ENCODE peak calls at places on chromosome 14, in five cellular contexts. M is PC-3; J is aorta; L is CD4-positive, CD25-positive, alpha-beta regulatory T cell; U is stomach. K is an unnamed sample.

GRCh38 chr14:70697681-70698080 is 56.0 kb downstream of the TTC9 start:
- DNase-seq in M (peak; percentile 85), J (no peak), L (no peak), U (no peak), K (no peak)

GRCh38 chr14:54503476-54503875 is 6.2 kb upstream of the CGRRF1 start:
- DNase-seq in M (peak; percentile 88), J (no peak), L (no peak), U (no peak), K (no peak)

GRCh38 chr14:96117101-96117897 is 78.1 kb downstream of the C14orf132 start:
- DNase-seq in M (peak; percentile 14), J (no peak), L (no peak), U (no peak), K (no peak)

GRCh38 chr14:94021001-94021400 is 5.1 kb upstream of the OTUB2 start:
- DNase-seq in M (peak; percentile 54), J (no peak), L (no peak), U (no peak), K (no peak)

GRCh38 chr14:52862652-52863338 is 71.4 kb upstream of the GNPNAT1 start:
- DNase-seq in M (no peak), J (no peak), L (no peak), U (no peak), K (no peak)

GRCh38 chr14:70622111-70622712 is 19.5 kb upstream of the TTC9 start:
- DNase-seq in M (peak; percentile 82), J (no peak), L (peak; percentile 64), U (peak; percentile 66), K (no peak)

GRCh38 chr14:21987937-21988336 is 314.3 kb upstream of the OR4E1 start:
- DNase-seq in M (peak; percentile 75), J (no peak), L (peak; percentile 58), U (no peak), K (no peak)

GRCh38 chr14:97618401-97618800 is 821.2 kb downstream of the VRK1 start:
- DNase-seq in M (no peak), J (no peak), L (no peak), U (no peak), K (no peak)

GRCh38 chr14:49460647-49461046 is 125.5 kb downstream of the RPS29 start:
- DNase-seq in M (peak; percentile 19), J (no peak), L (no peak), U (no peak), K (no peak)

GRCh38 chr14:67609642-67610310 is 9.7 kb upstream of the PIGH start:
- DNase-seq in M (no peak), J (no peak), L (no peak), U (no peak), K (no peak)

GRCh38 chr14:65639216-65639615 is 226.7 kb downstream of the FUT8 start:
- DNase-seq in M (peak; percentile 59), J (no peak), L (no peak), U (no peak), K (no peak)

GRCh38 chr14:69711065-69711464 is 55.9 kb upstream of the SRSF5 start:
- DNase-seq in M (no peak), J (peak; percentile 64), L (no peak), U (no peak), K (peak; percentile 68)

GRCh38 chr14:78446807-78447206 is 276.6 kb downstream of the NRXN3 start:
- DNase-seq in M (no peak), J (no peak), L (no peak), U (no peak), K (no peak)
- H3K9me3 ChIP-seq in M (no peaks in the 10 kb centered on the region), J (no peaks in the 10 kb centered on the region), L (no peaks in the 10 kb centered on the region), U (no peaks in the 10 kb centered on the region), K (no peaks in the 10 kb centered on the region)

GRCh38 chr14:19729763-19730162 is 13.6 kb upstream of the OR4Q3 start:
- DNase-seq in M (no peak), J (no peak), L (no peak), U (no peak), K (no peak)

GRCh38 chr14:19729359-19729758 is 14.0 kb upstream of the OR4Q3 start:
- DNase-seq in M (no peak), J (no peak), L (no peak), U (no peak), K (no peak)
- H3K9me3 ChIP-seq in M (peaks cover 29% of the 10 kb centered on the region), J (peaks cover 8% of the 10 kb centered on the region), L (no peaks in the 10 kb centered on the region), U (no peaks in the 10 kb centered on the region), K (peaks cover 17% of the 10 kb centered on the region)

GRCh38 chr14:29710015-29710414 is 217.6 kb downstream of the PRKD1 start:
- DNase-seq in M (peak; percentile 22), J (no peak), L (no peak), U (no peak), K (no peak)
- H3K9me3 ChIP-seq in M (no peaks in the 10 kb centered on the region), J (no peaks in the 10 kb centered on the region), L (no peaks in the 10 kb centered on the region), U (no peaks in the 10 kb centered on the region), K (no peaks in the 10 kb centered on the region)

GRCh38 chr14:104135904-104136471 is 2.4 kb upstream of the KIF26A start:
- DNase-seq in M (no peak), J (peak; percentile 37), L (no peak), U (no peak), K (peak; percentile 42)

GRCh38 chr14:104138098-104138890 is at the start of gene KIF26A:
- DNase-seq in M (peak; percentile 25), J (peak; percentile 47), L (no peak), U (no peak), K (peak; percentile 44)

GRCh38 chr14:104137297-104138097 is 890 bp upstream of the KIF26A start:
- DNase-seq in M (peak; percentile 56), J (peak; percentile 62), L (peak; percentile 50), U (peak; percentile 70), K (peak; percentile 71)

GRCh38 chr14:104135121-104135903 is 3.1 kb upstream of the KIF26A start:
- DNase-seq in M (peak; percentile 29), J (peak; percentile 42), L (no peak), U (no peak), K (peak; percentile 42)

DNA sequence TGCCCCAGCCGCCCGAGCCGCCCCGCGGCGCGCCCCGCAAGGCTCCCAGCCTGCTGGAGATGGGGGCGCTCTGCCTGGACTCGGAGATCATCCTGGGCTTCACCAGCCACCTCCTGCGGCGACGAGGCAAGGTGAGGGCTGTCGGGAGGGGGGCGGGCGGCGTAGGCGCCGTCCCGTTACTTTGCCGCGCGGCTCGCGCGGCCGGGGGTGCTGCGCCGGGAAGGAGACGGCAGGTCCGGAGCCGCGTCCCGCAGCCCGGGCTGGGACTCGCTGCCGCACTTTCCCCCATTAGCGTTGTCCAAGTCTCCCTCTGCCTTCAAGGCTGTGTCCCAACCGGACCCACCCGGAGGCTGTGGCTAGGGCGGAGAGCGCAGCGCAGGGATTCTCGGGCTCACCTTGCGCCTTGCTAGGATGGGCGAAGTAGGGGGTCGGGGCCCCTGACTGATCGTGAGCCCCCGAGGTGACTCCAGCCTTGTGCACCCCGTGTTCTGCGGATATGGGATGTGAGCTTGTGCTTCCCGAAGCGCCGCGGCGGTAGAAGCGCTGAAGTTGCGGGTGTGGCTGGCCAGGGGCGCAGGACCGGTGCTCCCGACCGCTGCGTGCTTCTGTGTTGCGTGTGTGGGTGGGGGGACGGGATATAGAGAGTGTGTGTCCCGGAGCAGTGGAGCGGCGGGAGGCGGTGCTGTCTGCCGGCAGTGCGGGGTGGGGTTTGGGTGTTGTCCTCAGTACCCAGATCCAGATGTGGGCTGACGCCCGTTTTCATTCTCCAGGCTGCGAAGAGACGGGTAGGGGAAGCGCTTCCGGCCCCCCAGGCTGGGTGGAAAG is 1.7 kb upstream of the KIF26A start:
- DNase-seq in M (no peak), J (peak; percentile 34), L (peak; percentile 30), U (no peak), K (peak; percentile 43)
- H3K9me3 ChIP-seq in M (no peaks in the 10 kb centered on the region), J (no peaks in the 10 kb centered on the region), L (no peaks in the 10 kb centered on the region), U (no peaks in the 10 kb centered on the region), K (no peaks in the 10 kb centered on the region)

DNA sequence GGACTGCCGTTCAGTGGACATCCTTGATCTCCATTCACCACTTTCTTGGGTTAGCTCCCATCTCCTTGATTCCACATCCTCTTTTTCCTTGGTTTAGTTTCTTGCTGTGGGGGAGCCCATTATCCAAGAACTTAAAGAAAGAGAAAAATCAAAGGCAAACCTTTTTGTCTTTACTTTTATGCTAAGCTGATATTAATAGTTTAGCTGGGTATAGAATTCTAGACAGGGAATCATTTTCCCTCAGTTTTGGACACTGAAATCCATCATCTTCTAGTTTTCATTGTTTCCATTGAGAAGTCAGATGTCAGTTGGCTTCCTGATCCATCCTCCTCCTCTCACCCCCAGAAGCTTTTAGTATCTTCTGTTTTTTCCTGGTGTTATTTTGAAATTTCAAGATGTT is 8.8 kb upstream of the KIF26A start:
- DNase-seq in M (no peak), J (no peak), L (no peak), U (no peak), K (no peak)
- H3K9me3 ChIP-seq in M (peaks cover 8% of the 10 kb centered on the region), J (peaks cover 6% of the 10 kb centered on the region), L (peaks cover 7% of the 10 kb centered on the region), U (peaks cover 5% of the 10 kb centered on the region), K (peaks cover 9% of the 10 kb centered on the region)

GRCh38 chr14:105878554-105878953 is 352.2 kb downstream of the TMEM121 start:
- DNase-seq in M (no peak), J (peak; percentile 11), L (no peak), U (no peak), K (peak; percentile 24)
- H3K9me3 ChIP-seq in M (no peaks in the 10 kb centered on the region), J (no peaks in the 10 kb centered on the region), L (no peaks in the 10 kb centered on the region), U (no peaks in the 10 kb centered on the region), K (no peaks in the 10 kb centered on the region)

GRCh38 chr14:82447586-82447985 is 913.9 kb upstream of the SEL1L start:
- DNase-seq in M (no peak), J (no peak), L (no peak), U (no peak), K (no peak)
- H3K9me3 ChIP-seq in M (peaks cover 17% of the 10 kb centered on the region), J (no peaks in the 10 kb centered on the region), L (peaks cover 2% of the 10 kb centered on the region), U (no peaks in the 10 kb centered on the region), K (no peaks in the 10 kb centered on the region)

DNA sequence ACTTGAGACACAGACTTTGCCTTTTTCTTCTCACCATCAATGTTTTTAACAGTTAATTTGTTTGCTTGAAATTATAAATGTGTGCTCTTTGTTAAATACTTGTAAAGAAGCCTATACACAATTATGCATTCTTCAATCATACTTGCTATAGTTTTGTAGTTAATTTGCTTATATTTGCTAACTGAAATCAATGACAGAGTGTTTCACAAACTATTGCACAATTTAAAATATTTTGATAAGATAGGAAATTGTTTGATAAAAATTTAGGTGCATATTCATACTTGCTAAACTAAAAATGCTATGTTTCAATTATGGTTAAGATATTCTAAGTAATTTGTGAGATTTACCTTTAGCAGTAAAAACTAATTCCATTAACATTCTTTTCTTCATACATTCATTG is 13.7 kb upstream of the OR4K5 start:
- DNase-seq in M (no peak), J (no peak), L (no peak), U (no peak), K (no peak)
- H3K9me3 ChIP-seq in M (peaks cover 4% of the 10 kb centered on the region), J (no peaks in the 10 kb centered on the region), L (no peaks in the 10 kb centered on the region), U (no peaks in the 10 kb centered on the region), K (peaks cover 4% of the 10 kb centered on the region)

GRCh38 chr14:36511981-36512584 is 7.9 kb downstream of the NKX2-1 start:
- DNase-seq in M (no peak), J (no peak), L (no peak), U (no peak), K (no peak)

GRCh38 chr14:36512585-36513003 is 7.4 kb downstream of the NKX2-1 start:
- DNase-seq in M (no peak), J (no peak), L (no peak), U (no peak), K (no peak)

GRCh38 chr14:36514278-36515104 is 5.5 kb downstream of the NKX2-1 start:
- DNase-seq in M (no peak), J (no peak), L (no peak), U (no peak), K (peak; percentile 64)

GRCh38 chr14:36513451-36514277 is 6.4 kb downstream of the NKX2-1 start:
- DNase-seq in M (no peak), J (no peak), L (no peak), U (no peak), K (peak; percentile 82)

DNA sequence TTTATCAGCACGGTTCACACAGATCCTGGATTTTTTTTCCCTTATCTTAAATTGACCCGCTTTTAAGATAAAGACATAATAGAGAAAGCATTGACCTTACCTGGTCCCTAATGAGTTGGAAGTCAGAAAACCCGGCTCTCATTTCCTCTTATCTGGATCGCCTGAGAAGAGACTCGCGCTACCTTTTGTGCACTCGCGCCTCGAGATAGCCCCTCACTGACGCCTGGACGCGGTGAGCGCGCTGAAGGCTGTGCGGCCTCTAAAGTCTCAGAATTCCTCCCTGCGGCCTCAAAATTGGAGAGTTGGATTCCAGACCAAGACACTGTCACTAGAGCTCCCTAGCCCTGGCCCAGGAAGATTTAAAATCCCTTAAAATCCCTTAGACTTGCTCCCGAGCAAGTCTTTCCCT is 7.0 kb downstream of the NKX2-1 start:
- DNase-seq in M (no peak), J (no peak), L (no peak), U (no peak), K (no peak)
- H3K9me3 ChIP-seq in M (no peaks in the 10 kb centered on the region), J (peaks cover 4% of the 10 kb centered on the region), L (no peaks in the 10 kb centered on the region), U (no peaks in the 10 kb centered on the region), K (no peaks in the 10 kb centered on the region)

K was measured in lower lobe of right lung.